ENCODE peak calls at places on chromosome 19, in nine cellular contexts. One of them, this sample, is unnamed.

GRCh38 chr19:1123381-1123780 is 19.6 kb downstream of the GPX4 start:
- DNase-seq in SHP77: no peak
- DNase-seq in HCEC 1CT: no peak
- DNase-seq in uterus: no peak
- DNase-seq in WTC11: no peak
- DNase-seq in stimulated activated naive CD8-positive, alpha-beta T cell treated with anti-CD3 and anti-CD28 coated beads, Interleukin-15, Interleukin-2, amounts not matched to agents 100 U/mL and 50 U/mL, for 24 hours: no peak
- DNase-seq in activated naive CD8-positive, alpha-beta T cell treated with anti-CD3 and anti-CD28 coated beads, Interleukin-2, amount 50 U/mL, for 24 hours: no peak
- DNase-seq in HL-60: no peak
- DNase-seq in nucleus accumbens: no peak
- DNase-seq in this sample: no peak

GRCh38 chr19:494171-495046 is 1.9 kb upstream of the MADCAM1 start:
- DNase-seq in SHP77: no peak
- DNase-seq in HCEC 1CT: no peak
- DNase-seq in uterus: no peak
- DNase-seq in WTC11: no peak
- DNase-seq in stimulated activated naive CD8-positive, alpha-beta T cell treated with anti-CD3 and anti-CD28 coated beads, Interleukin-15, Interleukin-2, amounts not matched to agents 100 U/mL and 50 U/mL, for 24 hours: no peak
- DNase-seq in activated naive CD8-positive, alpha-beta T cell treated with anti-CD3 and anti-CD28 coated beads, Interleukin-2, amount 50 U/mL, for 24 hours: no peak
- DNase-seq in HL-60: no peak
- DNase-seq in nucleus accumbens: no peak
- DNase-seq in this sample: no peak

GRCh38 chr19:52942371-52943133 is 19.3 kb upstream of the ZNF888 start:
- DNase-seq in SHP77: peak; percentile 67
- DNase-seq in HCEC 1CT: peak; percentile 73
- DNase-seq in uterus: peak; percentile 94
- DNase-seq in WTC11: peak; percentile 97
- DNase-seq in stimulated activated naive CD8-positive, alpha-beta T cell treated with anti-CD3 and anti-CD28 coated beads, Interleukin-15, Interleukin-2, amounts not matched to agents 100 U/mL and 50 U/mL, for 24 hours: peak; percentile 92
- DNase-seq in activated naive CD8-positive, alpha-beta T cell treated with anti-CD3 and anti-CD28 coated beads, Interleukin-2, amount 50 U/mL, for 24 hours: peak; percentile 92
- DNase-seq in HL-60: peak; percentile 78
- DNase-seq in nucleus accumbens: peak; percentile 71
- DNase-seq in this sample: peak; percentile 4

GRCh38 chr19:13262450-13262849 is 112.2 kb downstream of the IER2 start:
- DNase-seq in SHP77: peak; percentile 2
- DNase-seq in HCEC 1CT: peak; percentile 53
- DNase-seq in uterus: peak; percentile 19
- DNase-seq in WTC11: no peak
- DNase-seq in stimulated activated naive CD8-positive, alpha-beta T cell treated with anti-CD3 and anti-CD28 coated beads, Interleukin-15, Interleukin-2, amounts not matched to agents 100 U/mL and 50 U/mL, for 24 hours: no peak
- DNase-seq in activated naive CD8-positive, alpha-beta T cell treated with anti-CD3 and anti-CD28 coated beads, Interleukin-2, amount 50 U/mL, for 24 hours: no peak
- DNase-seq in HL-60: no peak
- DNase-seq in nucleus accumbens: no peak
- DNase-seq in this sample: no peak

GRCh38 chr19:10554760-10555612 is 10.8 kb downstream of the KRI1 start:
- DNase-seq in SHP77: no peak
- DNase-seq in HCEC 1CT: no peak
- DNase-seq in uterus: no peak
- DNase-seq in WTC11: no peak
- DNase-seq in stimulated activated naive CD8-positive, alpha-beta T cell treated with anti-CD3 and anti-CD28 coated beads, Interleukin-15, Interleukin-2, amounts not matched to agents 100 U/mL and 50 U/mL, for 24 hours: peak; percentile 33
- DNase-seq in activated naive CD8-positive, alpha-beta T cell treated with anti-CD3 and anti-CD28 coated beads, Interleukin-2, amount 50 U/mL, for 24 hours: peak; percentile 36
- DNase-seq in HL-60: no peak
- DNase-seq in nucleus accumbens: no peak
- DNase-seq in this sample: no peak

GRCh38 chr19:30649934-30650614 is 277.9 kb downstream of the ZNF536 start:
- DNase-seq in SHP77: peak; percentile 44
- DNase-seq in HCEC 1CT: peak; percentile 40
- DNase-seq in uterus: no peak
- DNase-seq in WTC11: peak; percentile 54
- DNase-seq in stimulated activated naive CD8-positive, alpha-beta T cell treated with anti-CD3 and anti-CD28 coated beads, Interleukin-15, Interleukin-2, amounts not matched to agents 100 U/mL and 50 U/mL, for 24 hours: peak; percentile 38
- DNase-seq in activated naive CD8-positive, alpha-beta T cell treated with anti-CD3 and anti-CD28 coated beads, Interleukin-2, amount 50 U/mL, for 24 hours: peak; percentile 26
- DNase-seq in HL-60: no peak
- DNase-seq in nucleus accumbens: peak; percentile 21
- DNase-seq in this sample: peak; percentile 77

GRCh38 chr19:9793051-9793591 is 24.6 kb upstream of the ZNF846 start:
- DNase-seq in SHP77: no peak
- DNase-seq in HCEC 1CT: no peak
- DNase-seq in uterus: peak; percentile 65
- DNase-seq in WTC11: no peak
- DNase-seq in stimulated activated naive CD8-positive, alpha-beta T cell treated with anti-CD3 and anti-CD28 coated beads, Interleukin-15, Interleukin-2, amounts not matched to agents 100 U/mL and 50 U/mL, for 24 hours: peak; percentile 70
- DNase-seq in activated naive CD8-positive, alpha-beta T cell treated with anti-CD3 and anti-CD28 coated beads, Interleukin-2, amount 50 U/mL, for 24 hours: peak; percentile 66
- DNase-seq in HL-60: no peak
- DNase-seq in nucleus accumbens: no peak
- DNase-seq in this sample: no peak

GRCh38 chr19:12867120-12868099 is 13.8 kb downstream of the DNASE2 start:
- DNase-seq in SHP77: no peak
- DNase-seq in HCEC 1CT: no peak
- DNase-seq in uterus: no peak
- DNase-seq in WTC11: peak; percentile 91
- DNase-seq in stimulated activated naive CD8-positive, alpha-beta T cell treated with anti-CD3 and anti-CD28 coated beads, Interleukin-15, Interleukin-2, amounts not matched to agents 100 U/mL and 50 U/mL, for 24 hours: peak; percentile 81
- DNase-seq in activated naive CD8-positive, alpha-beta T cell treated with anti-CD3 and anti-CD28 coated beads, Interleukin-2, amount 50 U/mL, for 24 hours: peak; percentile 80
- DNase-seq in HL-60: no peak
- DNase-seq in nucleus accumbens: no peak
- DNase-seq in this sample: no peak

GRCh38 chr19:16326401-16327130 is 1.9 kb downstream of the KLF2 start:
- DNase-seq in SHP77: no peak
- DNase-seq in HCEC 1CT: no peak
- DNase-seq in uterus: no peak
- DNase-seq in WTC11: peak; percentile 60
- DNase-seq in stimulated activated naive CD8-positive, alpha-beta T cell treated with anti-CD3 and anti-CD28 coated beads, Interleukin-15, Interleukin-2, amounts not matched to agents 100 U/mL and 50 U/mL, for 24 hours: peak; percentile 29
- DNase-seq in activated naive CD8-positive, alpha-beta T cell treated with anti-CD3 and anti-CD28 coated beads, Interleukin-2, amount 50 U/mL, for 24 hours: peak; percentile 28
- DNase-seq in HL-60: no peak
- DNase-seq in nucleus accumbens: no peak
- DNase-seq in this sample: no peak

GRCh38 chr19:44807652-44808462 is 1.0 kb upstream of the BCAM start:
- DNase-seq in SHP77: peak; percentile 42
- DNase-seq in HCEC 1CT: peak; percentile 20
- DNase-seq in uterus: peak; percentile 36
- DNase-seq in WTC11: peak; percentile 89
- DNase-seq in stimulated activated naive CD8-positive, alpha-beta T cell treated with anti-CD3 and anti-CD28 coated beads, Interleukin-15, Interleukin-2, amounts not matched to agents 100 U/mL and 50 U/mL, for 24 hours: no peak
- DNase-seq in activated naive CD8-positive, alpha-beta T cell treated with anti-CD3 and anti-CD28 coated beads, Interleukin-2, amount 50 U/mL, for 24 hours: no peak
- DNase-seq in HL-60: no peak
- DNase-seq in nucleus accumbens: no peak
- DNase-seq in this sample: no peak

GRCh38 chr19:31389874-31390273 is 40.6 kb upstream of the TSHZ3 start:
- DNase-seq in SHP77: no peak
- DNase-seq in HCEC 1CT: no peak
- DNase-seq in uterus: no peak
- DNase-seq in WTC11: no peak
- DNase-seq in stimulated activated naive CD8-positive, alpha-beta T cell treated with anti-CD3 and anti-CD28 coated beads, Interleukin-15, Interleukin-2, amounts not matched to agents 100 U/mL and 50 U/mL, for 24 hours: no peak
- DNase-seq in activated naive CD8-positive, alpha-beta T cell treated with anti-CD3 and anti-CD28 coated beads, Interleukin-2, amount 50 U/mL, for 24 hours: no peak
- DNase-seq in HL-60: no peak
- DNase-seq in nucleus accumbens: no peak
- DNase-seq in this sample: no peak

GRCh38 chr19:29583196-29584006 is 22.7 kb upstream of the POP4 start:
- DNase-seq in SHP77: no peak
- DNase-seq in HCEC 1CT: no peak
- DNase-seq in uterus: no peak
- DNase-seq in WTC11: no peak
- DNase-seq in stimulated activated naive CD8-positive, alpha-beta T cell treated with anti-CD3 and anti-CD28 coated beads, Interleukin-15, Interleukin-2, amounts not matched to agents 100 U/mL and 50 U/mL, for 24 hours: no peak
- DNase-seq in activated naive CD8-positive, alpha-beta T cell treated with anti-CD3 and anti-CD28 coated beads, Interleukin-2, amount 50 U/mL, for 24 hours: no peak
- DNase-seq in HL-60: no peak
- DNase-seq in nucleus accumbens: no peak
- DNase-seq in this sample: no peak

GRCh38 chr19:33375760-33376159 is 2.3 kb downstream of the CEBPG start:
- DNase-seq in SHP77: no peak
- DNase-seq in HCEC 1CT: peak; percentile 50
- DNase-seq in uterus: peak; percentile 69
- DNase-seq in WTC11: no peak
- DNase-seq in stimulated activated naive CD8-positive, alpha-beta T cell treated with anti-CD3 and anti-CD28 coated beads, Interleukin-15, Interleukin-2, amounts not matched to agents 100 U/mL and 50 U/mL, for 24 hours: no peak
- DNase-seq in activated naive CD8-positive, alpha-beta T cell treated with anti-CD3 and anti-CD28 coated beads, Interleukin-2, amount 50 U/mL, for 24 hours: no peak
- DNase-seq in HL-60: no peak
- DNase-seq in nucleus accumbens: no peak
- DNase-seq in this sample: no peak

GRCh38 chr19:55461974-55462628 is 659 bp upstream of the ISOC2 start:
- DNase-seq in SHP77: no peak
- DNase-seq in HCEC 1CT: no peak
- DNase-seq in uterus: no peak
- DNase-seq in WTC11: no peak
- DNase-seq in stimulated activated naive CD8-positive, alpha-beta T cell treated with anti-CD3 and anti-CD28 coated beads, Interleukin-15, Interleukin-2, amounts not matched to agents 100 U/mL and 50 U/mL, for 24 hours: no peak
- DNase-seq in activated naive CD8-positive, alpha-beta T cell treated with anti-CD3 and anti-CD28 coated beads, Interleukin-2, amount 50 U/mL, for 24 hours: no peak
- DNase-seq in HL-60: no peak
- DNase-seq in nucleus accumbens: no peak
- DNase-seq in this sample: no peak

This sample was measured in amygdala.